ENCODE peak calls at places on chromosomes 12 and 14, in nine cellular contexts. One of them, this sample, is unnamed.
A peak's percentile ranks its signal among the peaks of the same experiment; 100 is the strongest.

GRCh38 chr14:64778114-64778754 is 74.0 kb downstream of the PLEKHG3 start:
- DNase-seq in neural crest cell: no peak
- DNase-seq in MCF 10A: no peak
- DNase-seq in psoas muscle: no peak
- DNase-seq in Calu3: no peak
- DNase-seq in HFFc6: no peak
- DNase-seq in choroid plexus epithelial cell: peak; percentile 19
- DNase-seq in body of pancreas: peak; percentile 74
- DNase-seq in AG10803: no peak
- DNase-seq in this sample: no peak

GRCh38 chr12:122449317-122449716 is 26.8 kb upstream of the CLIP1 start:
- DNase-seq in neural crest cell: no peak
- DNase-seq in MCF 10A: peak; percentile 90
- DNase-seq in psoas muscle: no peak
- DNase-seq in Calu3: peak; percentile 62
- DNase-seq in HFFc6: peak; percentile 76
- DNase-seq in choroid plexus epithelial cell: peak; percentile 93
- DNase-seq in body of pancreas: no peak
- DNase-seq in AG10803: peak; percentile 79
- DNase-seq in this sample: no peak

GRCh38 chr12:123083661-123084571 is 67.0 kb downstream of the PITPNM2 start:
- DNase-seq in neural crest cell: no peak
- DNase-seq in MCF 10A: no peak
- DNase-seq in psoas muscle: no peak
- DNase-seq in Calu3: peak; percentile 13
- DNase-seq in HFFc6: no peak
- DNase-seq in choroid plexus epithelial cell: no peak
- DNase-seq in body of pancreas: no peak
- DNase-seq in AG10803: no peak
- DNase-seq in this sample: no peak

GRCh38 chr14:99793213-99794155 is at the start of gene EML1:
- DNase-seq in neural crest cell: peak; percentile 77
- DNase-seq in MCF 10A: peak; percentile 63
- DNase-seq in psoas muscle: peak; percentile 87
- DNase-seq in Calu3: peak; percentile 87
- DNase-seq in HFFc6: peak; percentile 77
- DNase-seq in choroid plexus epithelial cell: peak; percentile 77
- DNase-seq in body of pancreas: peak; percentile 92
- DNase-seq in AG10803: peak; percentile 82
- DNase-seq in this sample: peak; percentile 81

GRCh38 chr12:19129121-19129485 is 430 bp upstream of the PLEKHA5 start:
- DNase-seq in neural crest cell: no peak
- DNase-seq in MCF 10A: peak; percentile 23
- DNase-seq in psoas muscle: no peak
- DNase-seq in Calu3: no peak
- DNase-seq in HFFc6: no peak
- DNase-seq in choroid plexus epithelial cell: peak; percentile 46
- DNase-seq in body of pancreas: no peak
- DNase-seq in AG10803: peak; percentile 37
- DNase-seq in this sample: no peak

GRCh38 chr12:3040026-3040656 is 37.0 kb upstream of the TSPAN9 start:
- DNase-seq in neural crest cell: no peak
- DNase-seq in MCF 10A: no peak
- DNase-seq in psoas muscle: no peak
- DNase-seq in Calu3: no peak
- DNase-seq in HFFc6: no peak
- DNase-seq in choroid plexus epithelial cell: no peak
- DNase-seq in body of pancreas: no peak
- DNase-seq in AG10803: no peak
- DNase-seq in this sample: no peak

GRCh38 chr14:78448483-78449094 is 278.4 kb downstream of the NRXN3 start:
- DNase-seq in neural crest cell: peak; percentile 69
- DNase-seq in MCF 10A: peak; percentile 49
- DNase-seq in psoas muscle: peak; percentile 15
- DNase-seq in Calu3: peak; percentile 68
- DNase-seq in HFFc6: peak; percentile 10
- DNase-seq in choroid plexus epithelial cell: peak; percentile 38
- DNase-seq in body of pancreas: peak; percentile 69
- DNase-seq in AG10803: peak; percentile 17
- DNase-seq in this sample: peak; percentile 23

GRCh38 chr12:65209655-65210043 is 40.3 kb downstream of the LEMD3 start:
- DNase-seq in neural crest cell: no peak
- DNase-seq in MCF 10A: no peak
- DNase-seq in psoas muscle: no peak
- DNase-seq in Calu3: no peak
- DNase-seq in HFFc6: no peak
- DNase-seq in choroid plexus epithelial cell: peak; percentile 36
- DNase-seq in body of pancreas: no peak
- DNase-seq in AG10803: no peak
- DNase-seq in this sample: no peak

GRCh38 chr12:89935850-89936249 is 227.2 kb upstream of the ATP2B1 start:
- DNase-seq in neural crest cell: no peak
- DNase-seq in MCF 10A: no peak
- DNase-seq in psoas muscle: no peak
- DNase-seq in Calu3: no peak
- DNase-seq in HFFc6: no peak
- DNase-seq in choroid plexus epithelial cell: no peak
- DNase-seq in body of pancreas: no peak
- DNase-seq in AG10803: no peak
- DNase-seq in this sample: no peak

GRCh38 chr14:70108419-70108818 is 80.3 kb downstream of the SLC8A3 start:
- DNase-seq in neural crest cell: no peak
- DNase-seq in MCF 10A: no peak
- DNase-seq in psoas muscle: no peak
- DNase-seq in Calu3: no peak
- DNase-seq in HFFc6: no peak
- DNase-seq in choroid plexus epithelial cell: no peak
- DNase-seq in body of pancreas: no peak
- DNase-seq in AG10803: no peak
- DNase-seq in this sample: no peak

GRCh38 chr12:132638541-132639408 is 20.2 kb downstream of the P2RX2 start:
- DNase-seq in neural crest cell: no peak
- DNase-seq in MCF 10A: peak; percentile 29
- DNase-seq in psoas muscle: peak; percentile 54
- DNase-seq in Calu3: peak; percentile 54
- DNase-seq in HFFc6: peak; percentile 53
- DNase-seq in choroid plexus epithelial cell: peak; percentile 81
- DNase-seq in body of pancreas: peak; percentile 49
- DNase-seq in AG10803: peak; percentile 80
- DNase-seq in this sample: peak; percentile 41

GRCh38 chr14:76772300-76773187 is 11.3 kb downstream of the VASH1 start:
- DNase-seq in neural crest cell: peak; percentile 26
- DNase-seq in MCF 10A: no peak
- DNase-seq in psoas muscle: peak; percentile 46
- DNase-seq in Calu3: no peak
- DNase-seq in HFFc6: no peak
- DNase-seq in choroid plexus epithelial cell: peak; percentile 77
- DNase-seq in body of pancreas: no peak
- DNase-seq in AG10803: no peak
- DNase-seq in this sample: peak; percentile 88

GRCh38 chr12:94435511-94435927 is 24.1 kb downstream of the CEP83 start:
- DNase-seq in neural crest cell: no peak
- DNase-seq in MCF 10A: no peak
- DNase-seq in psoas muscle: no peak
- DNase-seq in Calu3: no peak
- DNase-seq in HFFc6: no peak
- DNase-seq in choroid plexus epithelial cell: peak; percentile 9
- DNase-seq in body of pancreas: peak; percentile 42
- DNase-seq in AG10803: peak; percentile 16
- DNase-seq in this sample: no peak

GRCh38 chr14:77139540-77140342 is 1.9 kb downstream of the ZDHHC22 start:
- DNase-seq in neural crest cell: peak; percentile 64
- DNase-seq in MCF 10A: peak; percentile 16
- DNase-seq in psoas muscle: peak; percentile 27
- DNase-seq in Calu3: peak; percentile 72
- DNase-seq in HFFc6: no peak
- DNase-seq in choroid plexus epithelial cell: peak; percentile 27
- DNase-seq in body of pancreas: peak; percentile 56
- DNase-seq in AG10803: no peak
- DNase-seq in this sample: peak; percentile 63

GRCh38 chr12:91785655-91786489 is 359.8 kb downstream of the BTG1 start:
- DNase-seq in neural crest cell: no peak
- DNase-seq in MCF 10A: no peak
- DNase-seq in psoas muscle: no peak
- DNase-seq in Calu3: no peak
- DNase-seq in HFFc6: no peak
- DNase-seq in choroid plexus epithelial cell: no peak
- DNase-seq in body of pancreas: no peak
- DNase-seq in AG10803: no peak
- DNase-seq in this sample: no peak

GRCh38 chr14:106318700-106319099 is 792.3 kb downstream of the TMEM121 start:
- DNase-seq in neural crest cell: no peak
- DNase-seq in MCF 10A: no peak
- DNase-seq in psoas muscle: no peak
- DNase-seq in Calu3: no peak
- DNase-seq in HFFc6: no peak
- DNase-seq in choroid plexus epithelial cell: no peak
- DNase-seq in body of pancreas: no peak
- DNase-seq in AG10803: no peak
- DNase-seq in this sample: no peak

GRCh38 chr12:117100251-117100650 is 1.0 kb upstream of the TESC start:
- DNase-seq in neural crest cell: no peak
- DNase-seq in MCF 10A: peak; percentile 29
- DNase-seq in psoas muscle: no peak
- DNase-seq in Calu3: peak; percentile 57
- DNase-seq in HFFc6: no peak
- DNase-seq in choroid plexus epithelial cell: peak; percentile 33
- DNase-seq in body of pancreas: peak; percentile 49
- DNase-seq in AG10803: no peak
- DNase-seq in this sample: no peak

GRCh38 chr12:128069359-128069997 is 197.5 kb upstream of the TMEM132C start:
- DNase-seq in neural crest cell: peak; percentile 41
- DNase-seq in MCF 10A: peak; percentile 38
- DNase-seq in psoas muscle: no peak
- DNase-seq in Calu3: peak; percentile 41
- DNase-seq in HFFc6: peak; percentile 16
- DNase-seq in choroid plexus epithelial cell: peak; percentile 60
- DNase-seq in body of pancreas: peak; percentile 35
- DNase-seq in AG10803: peak; percentile 75
- DNase-seq in this sample: no peak

GRCh38 chr14:104685216-104685997 is 4.0 kb upstream of the INF2 start:
- DNase-seq in neural crest cell: no peak
- DNase-seq in MCF 10A: peak; percentile 30
- DNase-seq in psoas muscle: no peak
- DNase-seq in Calu3: no peak
- DNase-seq in HFFc6: no peak
- DNase-seq in choroid plexus epithelial cell: peak; percentile 39
- DNase-seq in body of pancreas: no peak
- DNase-seq in AG10803: no peak
- DNase-seq in this sample: no peak
- TF ChIP-seq CTCF in neural crest cell: no peak
- TF ChIP-seq CTCF in MCF 10A: no peak
- TF ChIP-seq CTCF in psoas muscle: no peak
- TF ChIP-seq CTCF in Calu3: no peak
- TF ChIP-seq CTCF in HFFc6: no peak
- TF ChIP-seq CTCF in choroid plexus epithelial cell: peak; percentile 35
- TF ChIP-seq CTCF in body of pancreas: no peak
- TF ChIP-seq CTCF in AG10803: no peak
- TF ChIP-seq CTCF in this sample: no peak

DNA sequence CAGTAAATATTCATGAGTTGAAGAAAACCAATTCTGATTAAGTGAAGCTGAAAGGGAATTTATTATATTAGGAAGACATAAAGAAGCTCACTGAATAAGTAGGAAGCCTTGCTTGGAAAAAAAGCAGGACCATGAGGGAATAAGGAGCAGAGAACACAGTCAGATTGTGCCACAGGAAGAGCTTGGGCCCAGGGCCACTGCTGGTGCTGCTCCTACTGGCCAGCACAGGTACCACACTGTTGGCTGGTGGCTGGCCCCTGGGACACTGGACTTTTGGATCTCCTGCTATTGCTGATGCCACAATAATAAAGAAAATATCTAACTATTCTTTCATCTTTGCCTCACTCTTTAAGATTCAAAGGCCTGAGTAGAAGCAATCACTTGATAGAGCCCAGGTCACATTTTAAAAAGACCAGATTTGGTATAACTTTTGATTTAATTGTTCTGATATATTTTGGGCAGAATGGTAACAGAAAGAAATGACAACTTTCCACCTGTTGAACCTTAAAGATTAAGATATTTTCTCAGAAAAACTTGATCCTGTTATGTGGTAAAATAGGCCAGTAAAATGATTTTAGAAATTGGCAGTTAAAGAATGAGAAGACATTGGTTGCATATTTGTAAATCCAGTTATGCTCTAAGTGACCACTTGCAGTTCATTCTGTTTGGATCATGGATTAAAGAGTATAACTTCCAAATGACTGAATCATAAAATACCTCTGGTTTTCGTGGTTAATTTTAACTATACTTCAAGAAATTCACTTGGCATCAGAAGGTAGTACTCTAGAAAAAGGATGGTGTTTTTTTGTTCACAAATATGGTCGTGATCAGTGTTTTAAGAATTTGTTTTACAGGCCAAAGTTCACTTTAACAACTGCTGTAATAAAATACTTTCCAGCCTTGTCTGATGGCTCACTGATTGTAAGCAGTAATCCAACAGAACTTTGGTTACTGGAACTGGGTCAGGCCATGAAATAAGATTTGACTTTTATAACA is 68.3 kb downstream of the DERA start:
- DNase-seq in neural crest cell: no peak
- DNase-seq in MCF 10A: peak; percentile 28
- DNase-seq in psoas muscle: no peak
- DNase-seq in Calu3: peak; percentile 63
- DNase-seq in HFFc6: peak; percentile 92
- DNase-seq in choroid plexus epithelial cell: peak; percentile 87
- DNase-seq in body of pancreas: peak; percentile 33
- DNase-seq in AG10803: peak; percentile 96
- DNase-seq in this sample: no peak
- TF ChIP-seq CTCF in neural crest cell: peak; percentile 68
- TF ChIP-seq CTCF in MCF 10A: peak; percentile 49
- TF ChIP-seq CTCF in psoas muscle: peak; percentile 50
- TF ChIP-seq CTCF in Calu3: peak; percentile 83
- TF ChIP-seq CTCF in HFFc6: peak; percentile 83
- TF ChIP-seq CTCF in choroid plexus epithelial cell: peak; percentile 71
- TF ChIP-seq CTCF in body of pancreas: peak; percentile 33
- TF ChIP-seq CTCF in AG10803: peak; percentile 64
- TF ChIP-seq CTCF in this sample: no peak

DNA sequence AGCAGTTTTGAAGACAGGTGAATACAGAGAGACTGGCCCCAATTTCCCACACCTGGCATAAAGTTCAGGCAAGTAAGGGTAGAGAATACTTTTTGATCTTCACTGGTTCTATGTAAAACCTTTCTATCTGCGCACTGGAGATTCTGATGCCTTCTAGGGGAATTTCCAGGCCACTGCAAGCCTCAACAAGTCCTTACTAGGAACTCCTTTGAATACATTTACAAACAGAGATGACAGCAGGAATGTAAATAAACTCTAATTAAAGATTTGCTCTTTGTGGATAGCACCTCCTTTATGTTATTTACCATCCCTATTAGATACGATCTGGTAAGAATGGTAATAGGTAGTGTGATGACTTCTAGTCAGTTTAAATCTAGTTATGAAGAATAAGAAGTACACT is 69.2 kb downstream of the NTN4 start:
- DNase-seq in neural crest cell: no peak
- DNase-seq in MCF 10A: peak; percentile 58
- DNase-seq in psoas muscle: no peak
- DNase-seq in Calu3: no peak
- DNase-seq in HFFc6: peak; percentile 5
- DNase-seq in choroid plexus epithelial cell: peak; percentile 44
- DNase-seq in body of pancreas: no peak
- DNase-seq in AG10803: peak; percentile 16
- DNase-seq in this sample: no peak
- TF ChIP-seq CTCF in neural crest cell: no peak
- TF ChIP-seq CTCF in MCF 10A: no peak
- TF ChIP-seq CTCF in psoas muscle: no peak
- TF ChIP-seq CTCF in Calu3: no peak
- TF ChIP-seq CTCF in HFFc6: peak; percentile 40
- TF ChIP-seq CTCF in choroid plexus epithelial cell: peak; percentile 40
- TF ChIP-seq CTCF in body of pancreas: peak; percentile 12
- TF ChIP-seq CTCF in AG10803: peak; percentile 31
- TF ChIP-seq CTCF in this sample: no peak

GRCh38 chr12:30457621-30458289 is 237.9 kb downstream of the IPO8 start:
- DNase-seq in neural crest cell: no peak
- DNase-seq in MCF 10A: peak; percentile 87
- DNase-seq in psoas muscle: no peak
- DNase-seq in Calu3: no peak
- DNase-seq in HFFc6: peak; percentile 52
- DNase-seq in choroid plexus epithelial cell: peak; percentile 84
- DNase-seq in body of pancreas: no peak
- DNase-seq in AG10803: peak; percentile 65
- DNase-seq in this sample: no peak
- TF ChIP-seq CTCF in neural crest cell: peak; percentile 54
- TF ChIP-seq CTCF in MCF 10A: peak; percentile 37
- TF ChIP-seq CTCF in psoas muscle: no peak
- TF ChIP-seq CTCF in Calu3: no peak
- TF ChIP-seq CTCF in HFFc6: peak; percentile 50
- TF ChIP-seq CTCF in choroid plexus epithelial cell: peak; percentile 46
- TF ChIP-seq CTCF in body of pancreas: peak; percentile 35
- TF ChIP-seq CTCF in AG10803: peak; percentile 57
- TF ChIP-seq CTCF in this sample: no peak

This sample was measured in tibial artery.